ENCODE peak calls at places on chromosomes 1 and 21, in eight cellular contexts. One of them, this sample, is unnamed.

GRCh38 chr1:35486858-35487408 is 70.3 kb downstream of the KIAA0319L start:
- DNase-seq in tibial nerve: no peak
- DNase-seq in GM23338: no peak
- DNase-seq in left lung: no peak
- DNase-seq in suprapubic skin: no peak
- DNase-seq in CD4-positive, CD25-positive, alpha-beta regulatory T cell: no peak
- DNase-seq in aorta: no peak
- DNase-seq in heart left ventricle: no peak
- DNase-seq in this sample: no peak

GRCh38 chr21:44817506-44817880 is 369 bp downstream of the SUMO3 start:
- DNase-seq in tibial nerve: peak; percentile 81
- DNase-seq in GM23338: peak; percentile 91
- DNase-seq in left lung: peak; percentile 95
- DNase-seq in suprapubic skin: peak; percentile 93
- DNase-seq in CD4-positive, CD25-positive, alpha-beta regulatory T cell: peak; percentile 89
- DNase-seq in aorta: peak; percentile 95
- DNase-seq in heart left ventricle: peak; percentile 93
- DNase-seq in this sample: peak; percentile 87

GRCh38 chr1:53280486-53280885 is 42.2 kb upstream of the MAGOH start:
- DNase-seq in tibial nerve: no peak
- DNase-seq in GM23338: no peak
- DNase-seq in left lung: no peak
- DNase-seq in suprapubic skin: no peak
- DNase-seq in CD4-positive, CD25-positive, alpha-beta regulatory T cell: no peak
- DNase-seq in aorta: no peak
- DNase-seq in heart left ventricle: no peak
- DNase-seq in this sample: no peak

GRCh38 chr1:151193856-151194255 is 3.9 kb upstream of the VPS72 start:
- DNase-seq in tibial nerve: no peak
- DNase-seq in GM23338: no peak
- DNase-seq in left lung: no peak
- DNase-seq in suprapubic skin: no peak
- DNase-seq in CD4-positive, CD25-positive, alpha-beta regulatory T cell: no peak
- DNase-seq in aorta: no peak
- DNase-seq in heart left ventricle: no peak
- DNase-seq in this sample: no peak

GRCh38 chr1:63262148-63262770 is 60.1 kb upstream of the FOXD3 start:
- DNase-seq in tibial nerve: no peak
- DNase-seq in GM23338: no peak
- DNase-seq in left lung: no peak
- DNase-seq in suprapubic skin: no peak
- DNase-seq in CD4-positive, CD25-positive, alpha-beta regulatory T cell: no peak
- DNase-seq in aorta: no peak
- DNase-seq in heart left ventricle: no peak
- DNase-seq in this sample: no peak

GRCh38 chr1:51444096-51444495 is 75.0 kb downstream of the EPS15 start:
- DNase-seq in tibial nerve: no peak
- DNase-seq in GM23338: no peak
- DNase-seq in left lung: no peak
- DNase-seq in suprapubic skin: no peak
- DNase-seq in CD4-positive, CD25-positive, alpha-beta regulatory T cell: no peak
- DNase-seq in aorta: no peak
- DNase-seq in heart left ventricle: no peak
- DNase-seq in this sample: no peak

GRCh38 chr1:244796719-244797406 is 38.6 kb upstream of the COX20 start:
- DNase-seq in tibial nerve: peak; percentile 51
- DNase-seq in GM23338: peak; percentile 81
- DNase-seq in left lung: no peak
- DNase-seq in suprapubic skin: no peak
- DNase-seq in CD4-positive, CD25-positive, alpha-beta regulatory T cell: peak; percentile 35
- DNase-seq in aorta: no peak
- DNase-seq in heart left ventricle: peak; percentile 60
- DNase-seq in this sample: peak; percentile 44

GRCh38 chr1:230772457-230773395 is 25.5 kb downstream of the CAPN9 start:
- DNase-seq in tibial nerve: no peak
- DNase-seq in GM23338: peak; percentile 61
- DNase-seq in left lung: no peak
- DNase-seq in suprapubic skin: no peak
- DNase-seq in CD4-positive, CD25-positive, alpha-beta regulatory T cell: no peak
- DNase-seq in aorta: no peak
- DNase-seq in heart left ventricle: peak; percentile 76
- DNase-seq in this sample: no peak

GRCh38 chr21:45615145-45615711 is 28.3 kb upstream of the PCBP3 start:
- DNase-seq in tibial nerve: no peak
- DNase-seq in GM23338: no peak
- DNase-seq in left lung: peak; percentile 32
- DNase-seq in suprapubic skin: peak; percentile 69
- DNase-seq in CD4-positive, CD25-positive, alpha-beta regulatory T cell: peak; percentile 86
- DNase-seq in aorta: peak; percentile 39
- DNase-seq in heart left ventricle: no peak
- DNase-seq in this sample: peak; percentile 42

GRCh38 chr1:232944342-232944741 is 6.1 kb upstream of the NTPCR start:
- DNase-seq in tibial nerve: no peak
- DNase-seq in GM23338: no peak
- DNase-seq in left lung: no peak
- DNase-seq in suprapubic skin: no peak
- DNase-seq in CD4-positive, CD25-positive, alpha-beta regulatory T cell: no peak
- DNase-seq in aorta: no peak
- DNase-seq in heart left ventricle: no peak
- DNase-seq in this sample: no peak

GRCh38 chr1:64077281-64077940 is 126.0 kb upstream of the UBE2U start:
- DNase-seq in tibial nerve: no peak
- DNase-seq in GM23338: no peak
- DNase-seq in left lung: no peak
- DNase-seq in suprapubic skin: no peak
- DNase-seq in CD4-positive, CD25-positive, alpha-beta regulatory T cell: no peak
- DNase-seq in aorta: no peak
- DNase-seq in heart left ventricle: no peak
- DNase-seq in this sample: no peak

GRCh38 chr1:118028267-118028666 is 98.7 kb downstream of the WDR3 start:
- DNase-seq in tibial nerve: no peak
- DNase-seq in GM23338: no peak
- DNase-seq in left lung: no peak
- DNase-seq in suprapubic skin: no peak
- DNase-seq in CD4-positive, CD25-positive, alpha-beta regulatory T cell: no peak
- DNase-seq in aorta: no peak
- DNase-seq in heart left ventricle: no peak
- DNase-seq in this sample: no peak

GRCh38 chr1:172532700-172533510 is at the start of gene SUCO:
- DNase-seq in tibial nerve: peak; percentile 99
- DNase-seq in GM23338: peak; percentile 98
- DNase-seq in left lung: peak; percentile 100
- DNase-seq in suprapubic skin: peak; percentile 100
- DNase-seq in CD4-positive, CD25-positive, alpha-beta regulatory T cell: peak; percentile 99
- DNase-seq in aorta: peak; percentile 100
- DNase-seq in heart left ventricle: peak; percentile 99
- DNase-seq in this sample: peak; percentile 100

DNA sequence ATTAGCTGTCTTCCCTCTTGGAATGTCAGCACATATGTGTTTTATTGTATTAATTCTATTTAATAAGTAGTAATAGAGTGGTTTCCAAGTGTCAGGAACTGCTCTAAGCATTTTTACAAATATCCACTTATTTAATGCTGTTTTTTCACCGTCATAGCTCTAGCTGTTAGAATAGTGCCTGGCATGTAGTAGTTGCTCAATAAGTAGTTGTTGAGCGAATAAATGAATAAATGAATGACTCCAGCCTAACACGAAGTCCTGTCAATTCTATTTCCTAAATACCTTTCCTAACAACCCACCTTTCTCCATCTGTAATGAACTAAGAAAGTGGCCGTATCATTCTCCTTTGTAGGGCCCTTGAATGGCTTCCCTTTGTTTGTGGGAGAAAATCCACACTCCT is 312.5 kb downstream of the DISC1 start:
- DNase-seq in tibial nerve: no peak
- DNase-seq in GM23338: no peak
- DNase-seq in left lung: no peak
- DNase-seq in suprapubic skin: no peak
- DNase-seq in CD4-positive, CD25-positive, alpha-beta regulatory T cell: no peak
- DNase-seq in aorta: no peak
- DNase-seq in heart left ventricle: no peak
- DNase-seq in this sample: no peak
- H3K4me1 ChIP-seq in tibial nerve: peaks cover 9% of the 10 kb centered on the region
- H3K4me1 ChIP-seq in GM23338: no peaks in the 10 kb centered on the region
- H3K4me1 ChIP-seq in left lung: peaks cover 14% of the 10 kb centered on the region
- H3K4me1 ChIP-seq in suprapubic skin: peaks cover 26% of the 10 kb centered on the region
- H3K4me1 ChIP-seq in CD4-positive, CD25-positive, alpha-beta regulatory T cell: no peaks in the 10 kb centered on the region
- H3K4me1 ChIP-seq in aorta: no peaks in the 10 kb centered on the region
- H3K4me1 ChIP-seq in heart left ventricle: peaks cover 41% of the 10 kb centered on the region
- H3K4me1 ChIP-seq in this sample: peaks cover 10% of the 10 kb centered on the region

GRCh38 chr1:224203243-224204016 is 20.4 kb downstream of the DEGS1 start:
- DNase-seq in tibial nerve: peak; percentile 20
- DNase-seq in GM23338: peak; percentile 77
- DNase-seq in left lung: peak; percentile 75
- DNase-seq in suprapubic skin: no peak
- DNase-seq in CD4-positive, CD25-positive, alpha-beta regulatory T cell: no peak
- DNase-seq in aorta: peak; percentile 83
- DNase-seq in heart left ventricle: peak; percentile 73
- DNase-seq in this sample: no peak
- H3K4me1 ChIP-seq in tibial nerve: peaks cover 15% of the 10 kb centered on the region
- H3K4me1 ChIP-seq in GM23338: peaks cover 19% of the 10 kb centered on the region
- H3K4me1 ChIP-seq in left lung: peaks cover 23% of the 10 kb centered on the region
- H3K4me1 ChIP-seq in suprapubic skin: peaks cover 58% of the 10 kb centered on the region
- H3K4me1 ChIP-seq in CD4-positive, CD25-positive, alpha-beta regulatory T cell: no peaks in the 10 kb centered on the region
- H3K4me1 ChIP-seq in aorta: no peaks in the 10 kb centered on the region
- H3K4me1 ChIP-seq in heart left ventricle: peaks cover 17% of the 10 kb centered on the region
- H3K4me1 ChIP-seq in this sample: peaks cover 4% of the 10 kb centered on the region

GRCh38 chr1:165833358-165833757 is 5.9 kb downstream of the UCK2 start:
- DNase-seq in tibial nerve: no peak
- DNase-seq in GM23338: no peak
- DNase-seq in left lung: no peak
- DNase-seq in suprapubic skin: no peak
- DNase-seq in CD4-positive, CD25-positive, alpha-beta regulatory T cell: no peak
- DNase-seq in aorta: no peak
- DNase-seq in heart left ventricle: no peak
- DNase-seq in this sample: no peak

GRCh38 chr1:165834881-165835280 is 7.5 kb downstream of the UCK2 start:
- DNase-seq in tibial nerve: no peak
- DNase-seq in GM23338: no peak
- DNase-seq in left lung: no peak
- DNase-seq in suprapubic skin: no peak
- DNase-seq in CD4-positive, CD25-positive, alpha-beta regulatory T cell: no peak
- DNase-seq in aorta: no peak
- DNase-seq in heart left ventricle: no peak
- DNase-seq in this sample: no peak

GRCh38 chr1:165837838-165838364 is 10.5 kb downstream of the UCK2 start:
- DNase-seq in tibial nerve: no peak
- DNase-seq in GM23338: no peak
- DNase-seq in left lung: no peak
- DNase-seq in suprapubic skin: no peak
- DNase-seq in CD4-positive, CD25-positive, alpha-beta regulatory T cell: no peak
- DNase-seq in aorta: no peak
- DNase-seq in heart left ventricle: no peak
- DNase-seq in this sample: no peak

GRCh38 chr1:165834229-165834628 is 6.8 kb downstream of the UCK2 start:
- DNase-seq in tibial nerve: no peak
- DNase-seq in GM23338: no peak
- DNase-seq in left lung: no peak
- DNase-seq in suprapubic skin: no peak
- DNase-seq in CD4-positive, CD25-positive, alpha-beta regulatory T cell: no peak
- DNase-seq in aorta: no peak
- DNase-seq in heart left ventricle: no peak
- DNase-seq in this sample: no peak

GRCh38 chr1:165836664-165837482 is 9.5 kb downstream of the UCK2 start:
- DNase-seq in tibial nerve: no peak
- DNase-seq in GM23338: peak; percentile 38
- DNase-seq in left lung: no peak
- DNase-seq in suprapubic skin: no peak
- DNase-seq in CD4-positive, CD25-positive, alpha-beta regulatory T cell: no peak
- DNase-seq in aorta: no peak
- DNase-seq in heart left ventricle: no peak
- DNase-seq in this sample: no peak
- H3K4me1 ChIP-seq in tibial nerve: no peaks in the 10 kb centered on the region
- H3K4me1 ChIP-seq in GM23338: peaks cover 93% of the 10 kb centered on the region
- H3K4me1 ChIP-seq in left lung: peaks cover 15% of the 10 kb centered on the region
- H3K4me1 ChIP-seq in suprapubic skin: no peaks in the 10 kb centered on the region
- H3K4me1 ChIP-seq in CD4-positive, CD25-positive, alpha-beta regulatory T cell: peaks cover 4% of the 10 kb centered on the region
- H3K4me1 ChIP-seq in aorta: no peaks in the 10 kb centered on the region
- H3K4me1 ChIP-seq in heart left ventricle: peaks cover 12% of the 10 kb centered on the region
- H3K4me1 ChIP-seq in this sample: peaks cover 26% of the 10 kb centered on the region

GRCh38 chr1:212236664-212237220 is 48.5 kb upstream of the PPP2R5A start:
- DNase-seq in tibial nerve: no peak
- DNase-seq in GM23338: no peak
- DNase-seq in left lung: no peak
- DNase-seq in suprapubic skin: no peak
- DNase-seq in CD4-positive, CD25-positive, alpha-beta regulatory T cell: no peak
- DNase-seq in aorta: no peak
- DNase-seq in heart left ventricle: no peak
- DNase-seq in this sample: no peak
- H3K4me1 ChIP-seq in tibial nerve: peaks cover 5% of the 10 kb centered on the region
- H3K4me1 ChIP-seq in GM23338: no peaks in the 10 kb centered on the region
- H3K4me1 ChIP-seq in left lung: peaks cover 44% of the 10 kb centered on the region
- H3K4me1 ChIP-seq in suprapubic skin: peaks cover 56% of the 10 kb centered on the region
- H3K4me1 ChIP-seq in CD4-positive, CD25-positive, alpha-beta regulatory T cell: no peaks in the 10 kb centered on the region
- H3K4me1 ChIP-seq in aorta: peaks cover 3% of the 10 kb centered on the region
- H3K4me1 ChIP-seq in heart left ventricle: peaks cover 55% of the 10 kb centered on the region
- H3K4me1 ChIP-seq in this sample: peaks cover 26% of the 10 kb centered on the region

This sample was measured in pancreas.